ENCODE peak calls at places on chromosomes 3 and 15, in eight cellular contexts. J is lower lobe of right lung, N is HFF-Myc, R is astrocyte of the cerebellum, W is body of pancreas, Z is pancreas, V is heart right ventricle, I is bronchial epithelial cell. G is an unnamed sample.

GRCh38 chr15:67818464-67818863 is 6.8 kb upstream of the SKOR1 start:
- DNase-seq in J (no peak), N (no peak), R (no peak), W (no peak), Z (no peak), V (no peak), I (no peak), G (no peak)

GRCh38 chr3:135918600-135918999 is 46.9 kb upstream of the PPP2R3A start:
- DNase-seq in J (no peak), N (peak), R (peak), W (no peak), Z (no peak), V (no peak), I (peak), G (no peak)

GRCh38 chr3:132879651-132880050 is 157.4 kb upstream of the NPHP3 start:
- DNase-seq in J (no peak), N (no peak), R (no peak), W (no peak), Z (no peak), V (no peak), I (no peak), G (peak)

GRCh38 chr3:195441971-195442572 is 748 bp downstream of the ACAP2 start:
- DNase-seq in J (peak), N (no peak), R (no peak), W (peak), Z (peak), V (peak), I (peak), G (no peak)

GRCh38 chr3:183540501-183541234 is 14.8 kb downstream of the KLHL6 start:
- DNase-seq in J (peak), N (no peak), R (no peak), W (no peak), Z (no peak), V (no peak), I (no peak), G (no peak)

GRCh38 chr3:76111808-76112207 is 326.5 kb upstream of the ZNF717 start:
- DNase-seq in J (no peak), N (no peak), R (no peak), W (no peak), Z (no peak), V (no peak), I (no peak), G (no peak)

GRCh38 chr3:44685128-44685800 is 27.2 kb upstream of the ZNF502 start:
- DNase-seq in J (peak), N (peak), R (peak), W (peak), Z (peak), V (peak), I (peak), G (peak)

GRCh38 chr3:39262842-39263241 is 17.0 kb downstream of the CX3CR1 start:
- DNase-seq in J (no peak), N (no peak), R (no peak), W (no peak), Z (no peak), V (no peak), I (no peak), G (no peak)

GRCh38 chr15:73900129-73900712 is 26.0 kb upstream of the LOXL1 start:
- DNase-seq in J (no peak), N (no peak), R (peak), W (no peak), Z (no peak), V (no peak), I (no peak), G (no peak)

GRCh38 chr3:101940521-101940992 is 91.2 kb downstream of the NFKBIZ start:
- DNase-seq in J (peak), N (peak), R (peak), W (peak), Z (no peak), V (peak), I (peak), G (peak)

GRCh38 chr3:29693863-29694262 is 413.0 kb downstream of the RBMS3 start:
- DNase-seq in J (peak), N (peak), R (peak), W (no peak), Z (no peak), V (no peak), I (peak), G (peak)

GRCh38 chr3:191997579-191998268 is 536.8 kb downstream of the PYDC2 start:
- DNase-seq in J (no peak), N (no peak), R (no peak), W (no peak), Z (no peak), V (no peak), I (no peak), G (no peak)

GRCh38 chr3:4997946-4998345 is 18.7 kb downstream of the BHLHE40 start:
- DNase-seq in J (no peak), N (no peak), R (no peak), W (no peak), Z (no peak), V (no peak), I (no peak), G (no peak)

GRCh38 chr15:48928877-48929538 is 34.7 kb downstream of the SHC4 start:
- DNase-seq in J (no peak), N (no peak), R (no peak), W (no peak), Z (no peak), V (no peak), I (no peak), G (no peak)

GRCh38 chr3:106482436-106482835 is 613.6 kb upstream of the CBLB start:
- DNase-seq in J (no peak), N (no peak), R (no peak), W (no peak), Z (no peak), V (no peak), I (no peak), G (no peak)

GRCh38 chr15:77040673-77041072 is 30.2 kb downstream of the TSPAN3 start:
- DNase-seq in J (no peak), N (no peak), R (no peak), W (no peak), Z (no peak), V (no peak), I (no peak), G (no peak)

GRCh38 chr3:55771503-55771902 is 284.4 kb upstream of the WNT5A start:
- DNase-seq in J (no peak), N (no peak), R (no peak), W (no peak), Z (no peak), V (no peak), I (no peak), G (no peak)
- H3K4me3 ChIP-seq in J (no peak), N (no peak), R (no peak), W (no peak), Z (no peak), V (no peak), I (no peak), G (no peak)

DNA sequence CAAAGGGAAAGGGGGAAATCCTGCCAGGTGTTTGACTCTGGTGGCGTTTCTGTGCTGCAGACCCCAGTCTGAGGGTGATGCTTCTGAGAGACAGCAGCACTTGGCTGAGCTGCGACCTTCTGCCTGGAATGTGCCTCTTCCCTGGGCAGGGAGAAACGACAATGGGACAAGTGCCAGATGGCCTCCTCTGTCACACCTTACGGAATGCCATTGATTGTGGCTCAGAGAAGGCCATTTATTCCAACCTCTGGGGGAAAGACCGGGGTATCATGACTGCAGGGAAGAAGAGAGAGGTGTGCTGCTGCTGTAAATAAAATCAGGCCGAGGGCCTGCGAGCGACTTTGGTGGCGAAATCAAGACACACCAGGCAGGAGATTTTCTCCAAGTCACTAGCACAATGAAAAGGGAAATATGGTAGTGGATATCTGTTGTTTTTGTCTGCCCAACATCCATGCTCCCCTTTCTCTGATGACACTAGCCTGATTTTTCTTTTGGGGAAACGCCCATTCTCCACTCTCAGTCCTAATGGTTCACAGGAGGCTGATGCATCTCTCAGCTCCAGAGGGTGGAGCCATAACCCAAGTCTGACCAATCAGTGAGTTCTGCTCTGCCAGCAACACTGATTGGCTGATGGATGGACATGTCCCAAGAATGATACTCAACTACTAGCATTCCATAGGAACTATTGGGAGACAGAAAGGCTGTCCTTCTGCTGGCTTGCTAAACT is 336.1 kb downstream of the FOXP1 start:
- DNase-seq in J (no peak), N (no peak), R (no peak), W (peak), Z (peak), V (peak), I (peak), G (no peak)
- TF ChIP-seq CTCF in J (no peak), N (no peak), R (no peak), W (no peak), Z (no peak), V (no peak), I (no peak), G (no peak)

DNA sequence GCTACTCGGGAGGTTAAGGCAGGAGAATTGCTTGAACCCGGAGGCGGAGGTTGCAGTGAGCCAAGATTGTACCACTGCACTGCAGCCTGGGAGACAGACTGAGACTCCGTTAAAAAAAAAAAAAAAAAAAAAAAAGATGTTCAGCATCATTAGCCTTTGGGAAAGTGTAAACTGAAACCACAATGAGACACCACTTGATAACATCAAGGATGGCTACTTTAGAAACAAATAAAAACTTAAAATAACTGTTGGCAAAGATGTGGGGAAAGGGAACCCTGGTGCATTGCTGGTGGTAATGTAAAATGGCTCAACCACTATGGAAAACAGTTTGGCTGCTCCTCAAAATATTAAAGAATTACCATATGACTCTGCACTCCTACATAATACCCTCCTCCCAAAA is 1.9 kb downstream of the LEO1 start:
- DNase-seq in J (no peak), N (no peak), R (no peak), W (no peak), Z (no peak), V (no peak), I (no peak), G (no peak)
- H3K4me3 ChIP-seq in J (no peak), N (peak), R (no peak), W (no peak), Z (no peak), V (no peak), I (no peak), G (no peak)

DNA sequence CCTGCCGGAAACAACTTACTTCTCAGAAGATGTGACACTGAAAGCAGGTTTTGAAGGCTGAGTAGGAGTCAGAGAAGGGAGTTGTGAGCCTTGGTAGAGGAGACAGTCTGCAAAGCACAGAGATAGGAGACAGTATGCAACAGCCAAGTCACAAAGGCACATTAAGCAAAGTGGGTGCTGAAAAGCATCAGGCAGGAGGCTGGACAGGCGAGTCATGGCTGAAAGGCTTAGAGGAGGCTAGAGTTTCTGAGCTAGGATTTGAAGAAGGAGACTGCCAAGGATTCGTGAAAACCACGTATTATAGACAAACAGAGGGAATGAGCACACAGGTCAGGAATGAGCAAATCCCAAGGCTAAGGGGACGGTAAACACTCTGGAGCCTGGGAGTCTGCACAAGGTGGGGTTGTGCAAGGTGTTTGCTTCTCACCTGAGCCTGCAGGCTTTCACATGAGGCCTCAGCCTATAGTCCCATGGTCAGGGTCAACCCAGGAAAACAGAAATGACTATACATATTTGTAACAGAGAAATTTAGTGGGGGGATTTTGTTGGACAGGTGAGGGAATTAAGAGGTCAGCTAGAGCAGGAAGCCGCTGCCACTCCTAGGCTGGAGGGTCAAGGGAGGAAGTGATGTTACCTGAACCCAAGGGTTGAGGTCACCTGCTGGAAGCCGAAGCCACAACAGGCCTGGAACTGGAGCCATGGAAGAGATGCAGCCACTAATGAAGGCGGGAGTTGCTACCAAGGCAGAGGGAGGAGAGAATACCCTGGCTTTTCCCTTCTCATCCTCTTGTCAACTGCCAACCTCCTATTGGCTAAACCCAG is 23.1 kb upstream of the TRIM71 start:
- DNase-seq in J (peak), N (no peak), R (no peak), W (peak), Z (no peak), V (no peak), I (peak), G (no peak)
- TF ChIP-seq CTCF in J (no peak), N (no peak), R (no peak), W (no peak), Z (no peak), V (no peak), I (no peak), G (no peak)

GRCh38 chr3:66497982-66498671 is 2.7 kb downstream of the LRIG1 start:
- DNase-seq in J (no peak), N (no peak), R (no peak), W (peak), Z (no peak), V (no peak), I (no peak), G (no peak)
- H3K4me3 ChIP-seq in J (peak), N (peak), R (peak), W (no peak), Z (peak), V (peak), I (no peak), G (no peak)

DNA sequence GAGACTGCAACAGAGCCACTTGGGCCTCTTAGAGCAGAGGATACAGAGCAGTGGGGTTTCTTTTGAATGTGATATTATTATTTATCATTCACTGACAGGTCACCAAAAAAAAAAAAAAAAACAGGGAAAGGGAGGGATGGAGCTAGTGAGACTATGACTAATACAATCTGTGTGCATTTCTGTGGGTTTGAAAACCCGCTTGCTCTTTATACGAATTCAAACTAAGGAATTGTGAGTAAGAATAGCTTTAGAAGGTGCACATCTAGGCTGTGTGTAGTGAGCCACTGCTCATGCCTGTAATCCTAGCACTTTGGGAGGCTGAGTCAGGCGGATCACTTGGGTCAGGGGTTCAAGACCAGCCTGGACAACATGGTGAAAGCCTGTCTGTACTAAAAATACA is 186.6 kb upstream of the MANF start:
- DNase-seq in J (no peak), N (no peak), R (no peak), W (no peak), Z (no peak), V (no peak), I (no peak), G (no peak)
- TF ChIP-seq CTCF in J (no peak), N (no peak), R (no peak), W (no peak), Z (no peak), V (no peak), I (no peak), G (no peak)

GRCh38 chr3:42067324-42067723 is 23.8 kb upstream of the TRAK1 start:
- DNase-seq in J (no peak), N (no peak), R (no peak), W (no peak), Z (no peak), V (peak), I (peak), G (no peak)
- H3K4me3 ChIP-seq in J (no peak), N (no peak), R (no peak), W (no peak), Z (no peak), V (no peak), I (no peak), G (no peak)

GRCh38 chr15:63600646-63601025 is 3.4 kb downstream of the FBXL22 start:
- DNase-seq in J (peak), N (peak), R (peak), W (peak), Z (peak), V (peak), I (peak), G (no peak)
- TF ChIP-seq CTCF in J (no peak), N (no peak), R (no peak), W (peak), Z (no peak), V (no peak), I (no peak), G (no peak)

G was measured in kidney epithelial cell.